ENCODE peak calls at places on chromosomes 12 and 14, in five cellular contexts. One of them, this sample, is unnamed.

GRCh38 chr14:99537399-99537798 is 56.2 kb downstream of the CCNK start:
- DNase-seq in ureter: no peak
- DNase-seq in stimulated activated CD4-positive, alpha-beta T cell treated with anti-CD3 and anti-CD28 coated beads, TNF-alpha, amount 100 ng/mL, for 1 hour: no peak
- DNase-seq in T-helper 1 cell: no peak
- DNase-seq in A549: peak; percentile 48
- DNase-seq in this sample: no peak

GRCh38 chr12:57119294-57119693 is 8.1 kb upstream of the STAT6 start:
- DNase-seq in ureter: no peak
- DNase-seq in stimulated activated CD4-positive, alpha-beta T cell treated with anti-CD3 and anti-CD28 coated beads, TNF-alpha, amount 100 ng/mL, for 1 hour: no peak
- DNase-seq in T-helper 1 cell: no peak
- DNase-seq in A549: no peak
- DNase-seq in this sample: no peak

GRCh38 chr14:85344847-85345591 is 184.9 kb upstream of the FLRT2 start:
- DNase-seq in ureter: no peak
- DNase-seq in stimulated activated CD4-positive, alpha-beta T cell treated with anti-CD3 and anti-CD28 coated beads, TNF-alpha, amount 100 ng/mL, for 1 hour: no peak
- DNase-seq in T-helper 1 cell: no peak
- DNase-seq in A549: no peak
- DNase-seq in this sample: no peak

GRCh38 chr12:1912580-1913376 is 5.7 kb downstream of the CACNA2D4 start:
- DNase-seq in ureter: peak; percentile 35
- DNase-seq in stimulated activated CD4-positive, alpha-beta T cell treated with anti-CD3 and anti-CD28 coated beads, TNF-alpha, amount 100 ng/mL, for 1 hour: no peak
- DNase-seq in T-helper 1 cell: no peak
- DNase-seq in A549: no peak
- DNase-seq in this sample: no peak

GRCh38 chr14:92482621-92483319 is 30.8 kb upstream of the RIN3 start:
- DNase-seq in ureter: peak; percentile 32
- DNase-seq in stimulated activated CD4-positive, alpha-beta T cell treated with anti-CD3 and anti-CD28 coated beads, TNF-alpha, amount 100 ng/mL, for 1 hour: no peak
- DNase-seq in T-helper 1 cell: no peak
- DNase-seq in A549: no peak
- DNase-seq in this sample: no peak

GRCh38 chr12:86261142-86261541 is 5.0 kb upstream of the MGAT4C start:
- DNase-seq in ureter: no peak
- DNase-seq in stimulated activated CD4-positive, alpha-beta T cell treated with anti-CD3 and anti-CD28 coated beads, TNF-alpha, amount 100 ng/mL, for 1 hour: no peak
- DNase-seq in T-helper 1 cell: no peak
- DNase-seq in A549: no peak
- DNase-seq in this sample: no peak

GRCh38 chr12:104974626-104975290 is 11.4 kb upstream of the NOPCHAP1 start:
- DNase-seq in ureter: no peak
- DNase-seq in stimulated activated CD4-positive, alpha-beta T cell treated with anti-CD3 and anti-CD28 coated beads, TNF-alpha, amount 100 ng/mL, for 1 hour: no peak
- DNase-seq in T-helper 1 cell: no peak
- DNase-seq in A549: no peak
- DNase-seq in this sample: no peak

GRCh38 chr12:1533205-1533601 is 61.2 kb downstream of the FBXL14 start:
- DNase-seq in ureter: no peak
- DNase-seq in stimulated activated CD4-positive, alpha-beta T cell treated with anti-CD3 and anti-CD28 coated beads, TNF-alpha, amount 100 ng/mL, for 1 hour: no peak
- DNase-seq in T-helper 1 cell: peak; percentile 8
- DNase-seq in A549: no peak
- DNase-seq in this sample: peak; percentile 28

GRCh38 chr14:96225745-96226151 is 21.1 kb downstream of the BDKRB2 start:
- DNase-seq in ureter: peak; percentile 51
- DNase-seq in stimulated activated CD4-positive, alpha-beta T cell treated with anti-CD3 and anti-CD28 coated beads, TNF-alpha, amount 100 ng/mL, for 1 hour: no peak
- DNase-seq in T-helper 1 cell: no peak
- DNase-seq in A549: peak; percentile 41
- DNase-seq in this sample: no peak

GRCh38 chr12:47736216-47736615 is 10.9 kb upstream of the ENDOU start:
- DNase-seq in ureter: no peak
- DNase-seq in stimulated activated CD4-positive, alpha-beta T cell treated with anti-CD3 and anti-CD28 coated beads, TNF-alpha, amount 100 ng/mL, for 1 hour: no peak
- DNase-seq in T-helper 1 cell: no peak
- DNase-seq in A549: no peak
- DNase-seq in this sample: no peak

GRCh38 chr12:26891704-26892103 is 46.1 kb downstream of the INTS13 start:
- DNase-seq in ureter: no peak
- DNase-seq in stimulated activated CD4-positive, alpha-beta T cell treated with anti-CD3 and anti-CD28 coated beads, TNF-alpha, amount 100 ng/mL, for 1 hour: no peak
- DNase-seq in T-helper 1 cell: no peak
- DNase-seq in A549: no peak
- DNase-seq in this sample: no peak

GRCh38 chr12:25655702-25656101 is 102.6 kb upstream of the LMNTD1 start:
- DNase-seq in ureter: peak; percentile 59
- DNase-seq in stimulated activated CD4-positive, alpha-beta T cell treated with anti-CD3 and anti-CD28 coated beads, TNF-alpha, amount 100 ng/mL, for 1 hour: no peak
- DNase-seq in T-helper 1 cell: no peak
- DNase-seq in A549: no peak
- DNase-seq in this sample: no peak

GRCh38 chr12:34294137-34294536 is 271.8 kb downstream of the ALG10 start:
- DNase-seq in ureter: no peak
- DNase-seq in stimulated activated CD4-positive, alpha-beta T cell treated with anti-CD3 and anti-CD28 coated beads, TNF-alpha, amount 100 ng/mL, for 1 hour: no peak
- DNase-seq in T-helper 1 cell: no peak
- DNase-seq in A549: no peak
- DNase-seq in this sample: no peak

GRCh38 chr12:93500667-93501066 is 33.4 kb downstream of the MRPL42 start:
- DNase-seq in ureter: no peak
- DNase-seq in stimulated activated CD4-positive, alpha-beta T cell treated with anti-CD3 and anti-CD28 coated beads, TNF-alpha, amount 100 ng/mL, for 1 hour: no peak
- DNase-seq in T-helper 1 cell: no peak
- DNase-seq in A549: no peak
- DNase-seq in this sample: no peak

This sample was measured in CD8-positive, alpha-beta memory T cell.